ENCODE peak calls at places on chromosome 15, in six cellular contexts. A, G, Q, S, K and M are unnamed samples. For H3K4me1, the result is how much of the 10 kb centered on the place peaks cover.

GRCh38 chr15:89421219-89421618 is 75.2 kb downstream of the RHCG start:
- DNase-seq in K (no peak), A (no peak), Q (no peak), S (no peak), G (no peak), M (no peak)

GRCh38 chr15:79978694-79979519 is 7.9 kb upstream of the BCL2A1 start:
- DNase-seq in S (no peak), Q (no peak), G (no peak), A (peak), K (peak), M (no peak)

GRCh38 chr15:85865070-85865684 is 70.5 kb upstream of the KLHL25 start:
- DNase-seq in S (peak), G (peak), K (peak), A (no peak), Q (peak), M (peak)

GRCh38 chr15:38864122-38864521 is 299.5 kb upstream of the RASGRP1 start:
- DNase-seq in S (no peak), G (peak), A (no peak), K (no peak), Q (no peak), M (no peak)

GRCh38 chr15:45048784-45049631 is 26.0 kb downstream of the SORD start:
- DNase-seq in A (no peak), K (no peak), G (no peak), S (peak), Q (no peak), M (no peak)

GRCh38 chr15:86336051-86336788 is 256.5 kb downstream of the AGBL1 start:
- DNase-seq in Q (no peak), K (no peak), G (no peak), S (no peak), A (no peak), M (no peak)

GRCh38 chr15:92277776-92278175 is 115.9 kb upstream of the ST8SIA2 start:
- DNase-seq in S (no peak), K (no peak), Q (no peak), G (peak), A (no peak), M (no peak)

GRCh38 chr15:63623231-63623969 is 26.2 kb downstream of the FBXL22 start:
- DNase-seq in A (no peak), K (no peak), Q (no peak), S (no peak), G (no peak), M (no peak)

GRCh38 chr15:48795901-48796300 is 15.0 kb downstream of the CEP152 start:
- DNase-seq in G (no peak), Q (no peak), S (peak), A (no peak), K (no peak), M (no peak)

GRCh38 chr15:25172691-25173090 is 217.9 kb downstream of the SNRPN start:
- DNase-seq in A (no peak), S (no peak), Q (no peak), G (no peak), K (no peak), M (no peak)

GRCh38 chr15:88334436-88334835 is 77.9 kb upstream of the NTRK3 start:
- DNase-seq in Q (no peak), G (no peak), S (no peak), A (no peak), K (no peak), M (no peak)

GRCh38 chr15:75864213-75865059 is 21.2 kb downstream of the UBE2Q2 start:
- DNase-seq in K (no peak), A (no peak), G (no peak), S (no peak), Q (no peak), M (no peak)

GRCh38 chr15:58593870-58594269 is 155.6 kb downstream of the ADAM10 start:
- DNase-seq in S (no peak), G (no peak), Q (no peak), A (no peak), K (no peak), M (no peak)

GRCh38 chr15:66899555-66900350 is 165.6 kb upstream of the SMAD3 start:
- DNase-seq in A (no peak), G (no peak), S (no peak), Q (no peak), K (no peak), M (no peak)

GRCh38 chr15:48981941-48982340 is 18.2 kb upstream of the SHC4 start:
- DNase-seq in S (no peak), K (no peak), A (no peak), G (no peak), Q (no peak), M (no peak)

GRCh38 chr15:57565326-57565725 is 26.4 kb upstream of the MYZAP start:
- DNase-seq in A (no peak), S (no peak), G (no peak), K (no peak), Q (peak), M (no peak)

GRCh38 chr15:88891540-88892254 is 3.6 kb downstream of the HAPLN3 start:
- DNase-seq in Q (no peak), A (no peak), G (no peak), K (no peak), S (no peak), M (no peak)

GRCh38 chr15:81856627-81857026 is 189.2 kb downstream of the MEX3B start:
- DNase-seq in G (no peak), K (no peak), A (no peak), S (no peak), Q (no peak), M (no peak)

GRCh38 chr15:77671274-77672056 is 38.8 kb upstream of the LINGO1 start:
- DNase-seq in S (no peak), K (no peak), G (no peak), A (no peak), Q (no peak), M (no peak)
- H3K9ac ChIP-seq in S (no peak), K (no peak), G (no peak), A (no peak), Q (no peak), M (no peak)

DNA sequence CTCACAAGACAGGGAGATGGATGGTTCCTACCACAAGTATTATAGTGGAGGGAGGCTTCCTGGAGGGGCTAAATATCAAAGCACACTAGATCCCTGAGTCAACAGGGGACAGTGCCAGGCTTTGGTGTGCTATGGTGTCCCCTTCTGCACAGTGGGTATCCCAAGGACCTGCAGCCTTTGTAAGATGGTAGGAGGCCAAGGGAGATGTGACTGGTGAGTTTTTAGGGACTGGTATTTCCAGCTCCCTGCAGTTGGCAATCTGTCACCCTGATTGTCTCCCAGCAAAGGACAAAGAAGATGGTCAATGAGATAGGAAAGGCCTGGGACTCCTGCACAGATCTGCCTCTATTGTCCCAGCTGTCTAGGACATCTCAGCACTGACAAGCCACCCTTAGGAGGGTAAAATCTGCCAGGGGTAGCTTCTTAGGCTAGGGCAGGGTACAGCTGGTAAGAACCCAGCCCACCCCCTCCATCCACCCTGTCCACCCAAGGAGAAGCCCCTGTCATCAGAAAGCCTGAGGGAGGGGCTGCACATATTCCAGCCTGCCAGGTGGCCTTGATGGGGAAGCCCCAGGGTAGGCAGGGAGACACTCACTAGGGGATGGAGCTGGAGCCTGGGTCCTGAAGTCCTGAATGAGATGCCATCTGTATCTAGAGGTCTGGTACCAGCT is 623 bp downstream of the CYP1A1 start:
- DNase-seq in G (no peak), K (no peak), A (no peak), S (no peak), Q (no peak), M (no peak)
- TF ChIP-seq ZNF274 in G (no peak), K (no peak), A (no peak), S (no peak), Q (no peak), M (no peak)

GRCh38 chr15:42448281-42448680 is 42.7 kb downstream of the ZNF106 start:
- DNase-seq in A (no peak), K (no peak), G (no peak), S (no peak), Q (no peak), M (no peak)
- H3K4me1 ChIP-seq in A (under half), K (under half), G (under half), S (under half), Q (under half), M (under half)

GRCh38 chr15:53454843-53455721 is 304.4 kb downstream of the WDR72 start:
- DNase-seq in S (no peak), K (peak), Q (no peak), G (no peak), A (no peak), M (no peak)
- H3K9ac ChIP-seq in S (no peak), K (peak), Q (no peak), G (no peak), A (no peak), M (no peak)

DNA sequence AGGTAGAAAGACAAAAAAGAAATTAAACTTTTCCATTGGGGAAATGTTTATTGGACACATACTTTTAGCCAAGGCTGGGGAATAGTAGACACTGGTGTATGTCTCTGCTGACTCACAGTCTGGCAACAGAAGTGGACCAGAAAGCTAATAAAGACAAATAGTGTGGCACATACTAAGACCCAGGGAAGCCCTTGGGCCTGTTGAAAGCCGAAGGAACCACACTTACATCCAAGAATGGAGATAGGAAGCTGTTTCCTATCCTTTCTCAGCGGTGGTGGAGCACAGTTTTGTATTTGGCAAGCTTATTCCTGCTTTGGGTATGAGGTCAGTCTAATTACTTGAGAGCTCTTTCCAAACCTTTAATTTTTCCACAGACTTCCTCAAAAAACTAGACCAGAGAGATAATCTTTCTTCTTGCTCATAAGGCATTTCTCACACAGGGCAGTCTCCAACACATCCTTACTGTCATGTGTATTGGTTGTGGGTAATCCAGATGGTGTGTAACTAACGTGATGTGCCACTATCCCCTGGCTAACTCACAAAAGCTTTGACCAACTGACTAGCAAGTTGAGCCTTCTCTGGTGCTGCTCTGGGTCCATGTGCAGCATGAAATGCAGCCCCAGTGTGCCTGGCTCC is 279.1 kb upstream of the IGF1R start:
- DNase-seq in A (no peak), K (no peak), Q (no peak), S (no peak), G (no peak), M (no peak)
- TF ChIP-seq ZNF274 in A (no peak), K (no peak), Q (no peak), S (no peak), G (no peak), M (no peak)

GRCh38 chr15:41567870-41568269 is 8.9 kb downstream of the TYRO3 start:
- DNase-seq in G (no peak), A (no peak), Q (peak), K (peak), S (no peak), M (no peak)
- H3K4me1 ChIP-seq in G (under half), A (under half), Q (under half), K (half or more), S (half or more), M (under half)

GRCh38 chr15:31435891-31436628 is 109.4 kb downstream of the KLF13 start:
- DNase-seq in A (no peak), G (peak), Q (no peak), S (peak), K (no peak), M (no peak)
- H3K9ac ChIP-seq in A (peak), G (no peak), Q (no peak), S (no peak), K (no peak), M (no peak)

GRCh38 chr15:27222479-27222878 is 251.5 kb downstream of the GABRG3 start:
- DNase-seq in S (no peak), A (no peak), Q (no peak), G (no peak), K (no peak), M (no peak)
- TF ChIP-seq ZNF274 in S (no peak), A (no peak), Q (no peak), G (no peak), K (no peak), M (no peak)

GRCh38 chr15:77059761-77060345 is 11.1 kb downstream of the TSPAN3 start:
- DNase-seq in A (peak), K (no peak), Q (no peak), G (no peak), S (no peak), M (no peak)
- H3K4me1 ChIP-seq in A (under half), K (under half), Q (under half), G (under half), S (under half), M (under half)